ENCODE peak calls at places on chromosomes 11 and 22, in five cellular contexts. K, X, O, Z and M are unnamed samples.

GRCh38 chr22:29117799-29118477 is 45.1 kb downstream of the KREMEN1 start:
- DNase-seq in K (no peak), X (no peak), O (no peak), Z (peak; percentile 54), M (no peak)

GRCh38 chr11:119222308-119222707 is 16.2 kb downstream of the CBL start:
- DNase-seq in K (no peak), X (no peak), O (no peak), Z (no peak), M (no peak)

GRCh38 chr22:22696104-22696503 is 51.7 kb downstream of the GGTLC2 start:
- DNase-seq in K (no peak), X (no peak), O (no peak), Z (no peak), M (no peak)

GRCh38 chr22:41023299-41023623 is 69.1 kb upstream of the EP300 start:
- DNase-seq in K (no peak), X (no peak), O (no peak), Z (no peak), M (no peak)

GRCh38 chr22:26164174-26164573 is 5.1 kb upstream of the SEZ6L start:
- DNase-seq in K (no peak), X (no peak), O (no peak), Z (no peak), M (no peak)

GRCh38 chr11:125886997-125887372 is 483 bp upstream of the HYLS1 start:
- DNase-seq in K (no peak), X (peak; percentile 70), O (no peak), Z (no peak), M (no peak)

GRCh38 chr11:14907411-14908213 is 15.6 kb upstream of the CYP2R1 start:
- DNase-seq in K (no peak), X (peak; percentile 82), O (no peak), Z (peak; percentile 71), M (peak; percentile 48)

GRCh38 chr22:41762980-41763779 is 37.3 kb upstream of the CCDC134 start:
- DNase-seq in K (no peak), X (peak; percentile 94), O (peak; percentile 67), Z (peak; percentile 39), M (peak; percentile 25)

GRCh38 chr11:102920118-102920684 is 35.3 kb downstream of the MMP13 start:
- DNase-seq in K (peak; percentile 71), X (no peak), O (no peak), Z (no peak), M (no peak)

GRCh38 chr11:6111635-6112034 is 4.2 kb downstream of the OR56B4 start:
- DNase-seq in K (no peak), X (no peak), O (no peak), Z (no peak), M (no peak)

GRCh38 chr11:19919050-19919561 is 206.5 kb downstream of the NAV2 start:
- DNase-seq in K (no peak), X (no peak), O (no peak), Z (no peak), M (no peak)

GRCh38 chr11:2913029-2913431 is 16.2 kb downstream of the PHLDA2 start:
- DNase-seq in K (no peak), X (no peak), O (no peak), Z (no peak), M (peak; percentile 38)

GRCh38 chr11:27971256-27971655 is 136.7 kb downstream of the KIF18A start:
- DNase-seq in K (no peak), X (no peak), O (no peak), Z (no peak), M (no peak)

GRCh38 chr11:9037046-9037780 is 33.4 kb upstream of the NRIP3 start:
- DNase-seq in K (no peak), X (no peak), O (no peak), Z (no peak), M (no peak)
- TF ChIP-seq CREB1 in K (no peak), X (no peak), O (no peak), Z (no peak), M (no peak)

GRCh38 chr22:45508814-45509213 is 6.1 kb downstream of the FBLN1 start:
- DNase-seq in K (no peak), X (no peak), O (no peak), Z (no peak), M (no peak)

GRCh38 chr22:45507798-45508197 is 5.1 kb downstream of the FBLN1 start:
- DNase-seq in K (no peak), X (no peak), O (no peak), Z (no peak), M (no peak)

GRCh38 chr22:45512363-45512762 is 9.7 kb downstream of the FBLN1 start:
- DNase-seq in K (no peak), X (no peak), O (no peak), Z (no peak), M (no peak)

GRCh38 chr22:45511847-45512261 is 9.2 kb downstream of the FBLN1 start:
- DNase-seq in K (no peak), X (no peak), O (no peak), Z (no peak), M (no peak)

DNA sequence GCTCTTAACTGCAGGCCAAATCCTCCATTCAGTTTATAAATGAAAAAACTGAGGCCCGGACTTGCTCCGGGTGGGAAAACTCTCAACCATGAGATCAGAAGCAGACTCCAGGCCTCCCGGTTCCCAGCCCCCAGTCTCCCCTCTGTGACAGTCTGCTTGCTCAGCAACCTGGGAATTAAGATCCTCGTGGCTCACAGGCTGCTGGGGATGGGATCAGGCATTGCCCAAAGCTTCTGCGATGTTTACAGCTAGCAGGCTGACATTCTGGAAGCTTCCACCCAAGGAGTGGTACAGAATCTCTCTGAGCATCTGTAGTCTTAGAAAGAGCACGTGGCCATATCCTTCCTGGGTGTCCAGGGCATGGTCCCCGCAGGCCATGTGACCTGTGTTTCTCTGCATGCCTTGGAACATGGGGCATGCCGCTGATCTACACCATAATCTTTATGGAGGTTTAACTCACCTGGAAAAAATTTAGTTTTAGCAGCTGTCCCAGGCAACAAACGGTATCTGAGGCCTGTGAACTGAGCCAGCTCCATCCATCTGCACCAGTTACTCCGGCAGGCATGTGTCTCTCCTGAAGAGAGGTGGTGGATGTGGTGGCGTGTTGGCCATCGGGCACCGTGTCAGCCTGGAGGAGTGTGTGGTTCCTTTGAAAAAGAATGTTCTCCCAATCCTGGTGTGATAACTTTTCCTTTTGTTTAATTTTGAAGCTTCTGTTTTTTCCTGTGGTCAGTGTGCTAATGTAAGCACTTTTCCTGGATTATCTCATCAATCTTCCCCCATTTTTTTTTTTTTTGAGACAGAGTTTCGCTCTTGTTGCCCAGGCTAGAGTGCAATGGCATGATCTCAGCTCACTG is 7.9 kb downstream of the FBLN1 start:
- DNase-seq in K (no peak), X (no peak), O (no peak), Z (no peak), M (no peak)
- H3K27ac ChIP-seq in K (no peak overlapping the region), X (peak overlapping the region; percentile 59), O (no peak overlapping the region), Z (no peak overlapping the region), M (no peak overlapping the region)

GRCh38 chr11:73625690-73626318 is 20.6 kb upstream of the PLEKHB1 start:
- DNase-seq in K (peak; percentile 23), X (peak; percentile 89), O (peak; percentile 39), Z (peak; percentile 59), M (peak; percentile 83)
- TF ChIP-seq CREB1 in K (no peak), X (no peak), O (no peak), Z (no peak), M (no peak)

DNA sequence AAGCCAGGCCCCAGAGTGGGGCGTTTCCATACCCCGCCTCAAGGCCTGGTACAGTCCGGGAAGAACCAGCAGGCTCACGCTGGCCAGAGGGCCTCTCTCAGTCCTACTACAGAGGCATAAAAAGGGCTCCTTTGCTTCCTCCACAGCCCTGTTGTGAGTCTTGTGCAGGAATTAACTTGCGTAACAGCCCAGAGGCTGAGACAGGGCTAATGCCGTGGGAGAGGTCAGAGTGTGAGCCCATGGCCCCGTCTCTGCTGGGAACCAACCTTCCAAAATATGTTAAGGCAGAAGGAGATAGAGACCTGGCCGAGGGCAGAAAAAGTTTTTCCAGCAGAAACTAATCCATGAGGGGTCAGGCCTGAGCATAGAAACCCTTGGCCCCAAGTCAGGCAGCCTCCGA is 19.9 kb upstream of the TMEM184B start:
- DNase-seq in K (no peak), X (no peak), O (no peak), Z (no peak), M (no peak)
- H3K27ac ChIP-seq in K (no peak overlapping the region), X (no peak overlapping the region), O (no peak overlapping the region), Z (no peak overlapping the region), M (no peak overlapping the region)